ENCODE peak calls at places on chromosome 9, in ten cellular contexts. R is fibroblast of the aortic adventitia; T is cardiac muscle cell; J is CD8-positive, alpha-beta memory T cell; I is Peyer's patch; M is choroid plexus epithelial cell; C is right atrium auricular region; X is H1; W is NT2/D1; L is heart left ventricle. N is an unnamed sample.

GRCh38 chr9:124122813-124123462 is 111.4 kb downstream of the LHX2 start:
- DNase-seq in I (no peak), R (peak; percentile 70), X (no peak), M (peak; percentile 61), J (no peak), T (peak; percentile 50), C (no peak), L (no peak), W (no peak), N (peak; percentile 46)

GRCh38 chr9:109753308-109753707 is 26.7 kb upstream of the PALM2AKAP2 start:
- DNase-seq in L (no peak), R (no peak), J (no peak), X (no peak), T (no peak), M (no peak), I (no peak), C (no peak), W (no peak), N (no peak)

GRCh38 chr9:76394896-76395244 is 644 bp upstream of the RFK start:
- DNase-seq in R (peak; percentile 42), T (peak; percentile 49), C (peak; percentile 85), M (no peak), I (peak; percentile 49), L (peak; percentile 53), J (peak; percentile 26), W (peak; percentile 43), X (peak; percentile 57), N (no peak)

GRCh38 chr9:99852617-99853016 is 30.9 kb downstream of the NR4A3 start:
- DNase-seq in M (no peak), J (no peak), L (no peak), I (no peak), C (no peak), T (no peak), W (no peak), R (no peak), X (no peak), N (no peak)

GRCh38 chr9:87193925-87194380 is 246.6 kb upstream of the GAS1 start:
- DNase-seq in R (peak; percentile 91), T (peak; percentile 86), C (no peak), W (no peak), X (no peak), L (no peak), J (no peak), M (peak; percentile 97), I (no peak), N (peak; percentile 68)

GRCh38 chr9:107750741-107751521 is 261.4 kb upstream of the KLF4 start:
- DNase-seq in T (peak; percentile 98), W (no peak), R (peak; percentile 100), L (peak; percentile 80), C (peak; percentile 97), X (no peak), J (no peak), I (peak; percentile 25), M (peak; percentile 98), N (peak; percentile 99)

GRCh38 chr9:127877566-127877998 is at the start of gene AK1:
- DNase-seq in W (no peak), J (no peak), R (peak; percentile 53), T (peak; percentile 63), X (peak; percentile 84), L (peak; percentile 88), C (peak; percentile 84), I (no peak), M (peak; percentile 45), N (peak; percentile 54)

GRCh38 chr9:2320632-2321031 is 301.0 kb upstream of the VLDLR start:
- DNase-seq in M (no peak), I (no peak), J (no peak), C (no peak), R (no peak), X (no peak), T (no peak), L (no peak), W (no peak), N (no peak)

GRCh38 chr9:112447283-112447761 is 39.3 kb upstream of the KIAA1958 start:
- DNase-seq in J (no peak), M (peak; percentile 11), I (no peak), T (peak; percentile 4), X (no peak), W (no peak), R (peak; percentile 77), L (no peak), C (no peak), N (peak; percentile 23)

GRCh38 chr9:16787724-16788123 is 82.7 kb downstream of the BNC2 start:
- DNase-seq in W (no peak), L (no peak), I (no peak), M (no peak), T (no peak), X (no peak), J (no peak), R (peak; percentile 31), C (no peak), N (peak; percentile 25)

GRCh38 chr9:20490246-20490834 is 132.0 kb downstream of the MLLT3 start:
- DNase-seq in X (no peak), I (no peak), J (no peak), L (no peak), M (no peak), W (peak; percentile 5), T (no peak), R (no peak), C (no peak), N (no peak)

GRCh38 chr9:80690340-80690939 is 998.9 kb downstream of the TLE1 start:
- DNase-seq in T (peak; percentile 6), L (peak; percentile 17), W (no peak), J (no peak), M (no peak), X (no peak), R (peak; percentile 2), I (no peak), C (no peak), N (no peak)

GRCh38 chr9:36930941-36931340 is 103.1 kb downstream of the PAX5 start:
- DNase-seq in T (no peak), W (no peak), C (no peak), M (no peak), R (no peak), X (no peak), J (no peak), I (no peak), L (no peak), N (no peak)

GRCh38 chr9:86749530-86750275 is 197.6 kb downstream of the GAS1 start:
- DNase-seq in X (no peak), W (no peak), T (peak; percentile 93), C (peak; percentile 55), R (peak; percentile 96), L (no peak), I (no peak), J (no peak), M (peak; percentile 92), N (peak; percentile 84)

GRCh38 chr9:88537743-88538055 is 2.7 kb downstream of the NXNL2 start:
- DNase-seq in M (peak; percentile 86), C (peak; percentile 95), I (peak; percentile 26), T (peak; percentile 91), R (peak; percentile 90), X (no peak), L (peak; percentile 48), W (no peak), J (no peak), N (peak; percentile 85)

GRCh38 chr9:6096821-6097220 is 81.4 kb upstream of the RANBP6 start:
- DNase-seq in L (no peak), I (no peak), J (no peak), X (no peak), R (peak; percentile 93), T (peak; percentile 86), M (peak; percentile 62), C (no peak), W (no peak), N (peak; percentile 71)

GRCh38 chr9:136659861-136660784 is 2.6 kb upstream of the EGFL7 start:
- DNase-seq in W (no peak), X (peak; percentile 42), C (no peak), I (no peak), M (no peak), L (no peak), T (no peak), R (no peak), J (no peak), N (no peak)
- H3K4me3 ChIP-seq in W (no peak overlapping the region), X (no peak overlapping the region), C (peak overlapping the region; percentile 40), I (no peak overlapping the region), M (no peak overlapping the region), L (peak overlapping the region; percentile 82), T (no peak overlapping the region), R (no peak overlapping the region), J (no peak overlapping the region), N (no peak overlapping the region)

GRCh38 chr9:131095666-131096489 is 453 bp upstream of the AIF1L start:
- DNase-seq in T (peak; percentile 19), R (no peak), M (no peak), I (no peak), L (peak; percentile 45), J (no peak), X (peak; percentile 88), W (peak; percentile 80), C (no peak), N (no peak)
- H3K4me3 ChIP-seq in T (peak overlapping the region; percentile 57), R (peak overlapping the region; percentile 53), M (no peak overlapping the region), I (peak overlapping the region; percentile 20), L (peak overlapping the region; percentile 69), J (no peak overlapping the region), X (peak overlapping the region; percentile 23), W (peak overlapping the region; percentile 89), C (peak overlapping the region; percentile 71), N (no peak overlapping the region)

DNA sequence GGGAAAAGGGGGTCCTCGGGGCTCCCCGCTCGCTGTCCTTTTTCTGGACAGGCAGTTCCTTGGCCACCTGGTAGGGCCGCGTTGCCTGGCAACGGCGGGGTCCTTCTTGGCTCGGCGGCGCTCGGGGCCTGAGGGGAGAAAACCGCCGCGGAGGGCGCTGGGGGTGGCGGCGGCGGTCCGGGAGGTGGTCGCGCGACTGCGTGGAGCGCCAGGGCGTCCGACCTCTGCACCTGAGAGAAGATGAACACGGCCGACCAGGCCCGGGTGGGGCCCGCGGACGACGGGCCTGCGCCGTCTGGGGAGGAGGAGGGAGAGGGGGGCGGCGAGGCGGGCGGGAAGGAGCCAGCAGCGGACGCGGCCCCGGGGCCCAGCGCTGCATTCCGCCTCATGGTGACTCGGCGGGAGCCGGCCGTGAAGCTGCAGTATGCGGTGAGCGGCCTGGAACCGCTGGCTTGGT is at the start of gene GTF3C4:
- DNase-seq in L (peak; percentile 88), R (peak; percentile 75), J (peak; percentile 80), T (peak; percentile 83), C (peak; percentile 90), M (peak; percentile 79), W (peak; percentile 60), I (peak; percentile 88), X (peak; percentile 93), N (peak; percentile 77)
- H3K4me3 ChIP-seq in L (peak within 1 kb of the TSS; percentile 95), R (peak within 1 kb of the TSS; percentile 95), J (peak within 1 kb of the TSS; percentile 99), T (peak within 1 kb of the TSS; percentile 80), C (peak within 1 kb of the TSS; percentile 93), M (peak within 1 kb of the TSS; percentile 94), W (peak within 1 kb of the TSS; percentile 100), I (peak within 1 kb of the TSS; percentile 80), X (peak within 1 kb of the TSS; percentile 98), N (peak within 1 kb of the TSS; percentile 98)

DNA sequence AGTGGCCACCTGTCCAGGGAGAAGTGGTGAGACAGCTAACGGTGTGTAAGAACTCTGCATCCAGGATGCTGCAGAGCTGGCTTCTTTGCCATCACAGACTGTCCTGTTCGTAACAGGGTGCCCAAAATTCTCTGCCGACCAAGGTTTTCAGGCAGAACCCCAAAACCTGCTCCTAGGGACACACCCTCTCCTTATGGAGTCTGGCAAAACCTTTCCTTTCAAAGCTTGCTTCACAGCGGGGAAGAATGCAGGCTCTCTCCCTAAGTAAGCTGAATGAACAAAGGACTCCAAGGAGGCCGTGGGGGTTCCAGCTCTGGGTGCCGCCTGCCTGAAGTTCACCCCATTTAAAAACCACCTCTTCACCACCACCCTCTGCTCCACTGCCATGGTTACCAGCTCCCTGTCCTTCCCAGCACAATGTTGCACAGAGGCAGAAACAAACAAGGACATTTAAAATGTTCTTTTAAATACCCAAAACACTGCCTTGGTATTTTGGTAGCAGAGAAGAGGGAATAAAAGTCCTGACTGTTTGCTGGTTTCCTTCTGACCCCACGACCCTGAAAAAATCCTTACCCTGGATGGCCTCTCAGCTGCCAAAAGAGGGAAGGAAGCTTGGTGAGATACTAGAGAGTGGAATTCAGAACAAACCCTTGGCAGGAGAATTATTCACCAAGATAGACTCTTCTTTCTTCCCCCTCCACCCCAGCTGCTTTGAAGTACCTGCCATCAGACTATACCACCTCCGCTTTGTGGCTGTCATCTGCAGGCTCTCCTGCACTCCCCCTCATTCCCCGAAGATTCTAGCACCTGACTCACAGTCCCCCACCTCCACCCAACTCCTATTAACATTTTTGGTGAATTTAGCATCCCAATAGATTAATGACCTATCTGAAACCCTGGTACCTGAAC is 7.1 kb upstream of the KLF9 start:
- DNase-seq in M (peak; percentile 75), X (peak; percentile 48), I (peak; percentile 40), W (no peak), J (no peak), C (no peak), T (peak; percentile 79), R (peak; percentile 58), L (no peak), N (peak; percentile 75)
- H3K4me3 ChIP-seq in M (no peak overlapping the region), X (peak overlapping the region; percentile 81), I (peak overlapping the region; percentile 49), W (peak overlapping the region; percentile 61), J (peak overlapping the region; percentile 90), C (peak overlapping the region; percentile 56), T (no peak overlapping the region), R (peak overlapping the region; percentile 71), L (peak overlapping the region; percentile 65), N (peak overlapping the region; percentile 51)

N was measured in fibroblast of pulmonary artery.